ENCODE peak calls at places on chromosomes 2 and 18, in seven cellular contexts. T, Y, J, M, U, R and L are unnamed samples.

GRCh38 chr2:19355931-19356544 is 2.4 kb downstream of the OSR1 start:
- DNase-seq in T (peak; percentile 29), R (no peak), Y (no peak), M (no peak), J (peak; percentile 22), U (no peak), L (no peak)

GRCh38 chr2:30366199-30366691 is 80.8 kb upstream of the LCLAT1 start:
- DNase-seq in J (no peak), R (no peak), Y (no peak), M (no peak), T (peak; percentile 68), U (no peak), L (no peak)

GRCh38 chr2:62576276-62576939 is 70.4 kb upstream of the TMEM17 start:
- DNase-seq in M (no peak), Y (no peak), J (no peak), R (no peak), T (no peak), U (no peak), L (no peak)

GRCh38 chr2:127362971-127363370 is 24.8 kb downstream of the MAP3K2 start:
- DNase-seq in Y (no peak), R (no peak), J (no peak), M (no peak), T (peak; percentile 62), U (no peak), L (no peak)

GRCh38 chr2:48496867-48497266 is 33.1 kb upstream of the STON1 start:
- DNase-seq in M (no peak), R (no peak), J (no peak), Y (no peak), T (peak; percentile 82), U (no peak), L (no peak)

GRCh38 chr18:7000484-7001096 is 117.0 kb downstream of the LAMA1 start:
- DNase-seq in U (no peak), M (peak; percentile 21), T (peak; percentile 19), R (no peak), J (no peak), Y (no peak), L (no peak)

GRCh38 chr2:236988690-236989639 is 96.7 kb upstream of the COPS8 start:
- DNase-seq in M (peak; percentile 29), R (no peak), T (no peak), Y (no peak), J (no peak), U (no peak), L (no peak)

GRCh38 chr18:9426753-9427152 is 48.6 kb upstream of the RALBP1 start:
- DNase-seq in T (no peak), U (no peak), R (no peak), J (no peak), M (no peak), Y (no peak), L (no peak)

GRCh38 chr2:70523996-70524965 is 29.3 kb downstream of the TGFA start:
- DNase-seq in T (peak; percentile 34), J (no peak), Y (peak; percentile 76), M (peak; percentile 40), R (peak; percentile 86), U (peak; percentile 21), L (no peak)

GRCh38 chr2:26907416-26907815 is 59.5 kb downstream of the DPYSL5 start:
- DNase-seq in T (no peak), Y (no peak), M (no peak), J (no peak), U (no peak), R (no peak), L (no peak)

GRCh38 chr2:8456149-8457091 is 225.4 kb upstream of the ID2 start:
- DNase-seq in T (no peak), J (no peak), Y (no peak), M (no peak), R (no peak), U (no peak), L (no peak)

GRCh38 chr2:151796774-151797173 is 31.4 kb downstream of the ARL5A start:
- DNase-seq in T (no peak), J (no peak), M (peak; percentile 43), Y (no peak), U (no peak), R (no peak), L (no peak)

GRCh38 chr2:168518555-168519066 is 62.5 kb downstream of the CERS6 start:
- DNase-seq in J (no peak), R (no peak), Y (no peak), T (peak; percentile 34), U (peak; percentile 13), M (no peak), L (no peak)

GRCh38 chr2:36476411-36476810 is 120.8 kb downstream of the CRIM1 start:
- DNase-seq in T (no peak), J (no peak), R (no peak), Y (no peak), U (no peak), M (no peak), L (no peak)

GRCh38 chr2:215338883-215339679 is 27.2 kb downstream of the ATIC start:
- DNase-seq in M (no peak), T (no peak), J (no peak), U (no peak), Y (no peak), R (no peak), L (no peak)

GRCh38 chr18:24567199-24567598 is 106.8 kb downstream of the HRH4 start:
- DNase-seq in R (no peak), M (no peak), U (peak; percentile 19), T (peak; percentile 59), Y (no peak), J (no peak), L (no peak)

DNA sequence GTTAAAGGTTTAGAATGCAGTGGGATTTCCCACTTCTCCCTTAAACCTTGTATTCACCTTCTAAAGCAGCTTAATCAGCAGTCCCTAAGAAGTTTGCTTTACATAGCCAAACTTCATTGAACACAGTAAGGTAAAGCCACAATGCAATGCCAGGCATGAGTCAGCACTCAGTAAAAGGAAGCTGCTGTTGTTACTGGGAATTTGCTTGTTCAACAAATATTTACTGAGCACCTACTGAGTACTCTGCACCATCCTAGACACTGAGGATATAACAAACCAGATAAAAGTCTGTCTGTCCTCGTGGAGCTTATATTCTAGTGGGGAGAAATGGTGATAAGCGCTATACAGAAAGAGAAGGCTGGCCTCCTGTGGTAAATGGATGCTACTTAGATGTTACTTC is 162.7 kb downstream of the PKP4 start:
- DNase-seq in J (no peak), Y (peak; percentile 58), U (no peak), R (no peak), M (peak; percentile 70), T (peak; percentile 57), L (no peak)
- TF ChIP-seq CEBPB in J (no peak), Y (no peak), U (no peak), R (no peak), M (no peak), T (no peak), L (no peak)

GRCh38 chr2:147843864-147844690 is 752 bp upstream of the ACVR2A start:
- DNase-seq in T (peak; percentile 85), U (peak; percentile 46), M (peak; percentile 82), J (peak; percentile 88), Y (peak; percentile 87), R (peak; percentile 54), L (no peak)

GRCh38 chr2:147843421-147843863 is 1.4 kb upstream of the ACVR2A start:
- DNase-seq in M (no peak), U (no peak), Y (no peak), R (no peak), J (no peak), T (no peak), L (no peak)

GRCh38 chr2:147845608-147846002 is 776 bp downstream of the ACVR2A start:
- DNase-seq in M (peak; percentile 13), R (no peak), J (no peak), Y (no peak), T (peak; percentile 12), U (no peak), L (no peak)

GRCh38 chr2:147846382-147847081 is 1.7 kb downstream of the ACVR2A start:
- DNase-seq in U (no peak), M (peak; percentile 25), J (no peak), R (no peak), Y (no peak), T (no peak), L (no peak)

DNA sequence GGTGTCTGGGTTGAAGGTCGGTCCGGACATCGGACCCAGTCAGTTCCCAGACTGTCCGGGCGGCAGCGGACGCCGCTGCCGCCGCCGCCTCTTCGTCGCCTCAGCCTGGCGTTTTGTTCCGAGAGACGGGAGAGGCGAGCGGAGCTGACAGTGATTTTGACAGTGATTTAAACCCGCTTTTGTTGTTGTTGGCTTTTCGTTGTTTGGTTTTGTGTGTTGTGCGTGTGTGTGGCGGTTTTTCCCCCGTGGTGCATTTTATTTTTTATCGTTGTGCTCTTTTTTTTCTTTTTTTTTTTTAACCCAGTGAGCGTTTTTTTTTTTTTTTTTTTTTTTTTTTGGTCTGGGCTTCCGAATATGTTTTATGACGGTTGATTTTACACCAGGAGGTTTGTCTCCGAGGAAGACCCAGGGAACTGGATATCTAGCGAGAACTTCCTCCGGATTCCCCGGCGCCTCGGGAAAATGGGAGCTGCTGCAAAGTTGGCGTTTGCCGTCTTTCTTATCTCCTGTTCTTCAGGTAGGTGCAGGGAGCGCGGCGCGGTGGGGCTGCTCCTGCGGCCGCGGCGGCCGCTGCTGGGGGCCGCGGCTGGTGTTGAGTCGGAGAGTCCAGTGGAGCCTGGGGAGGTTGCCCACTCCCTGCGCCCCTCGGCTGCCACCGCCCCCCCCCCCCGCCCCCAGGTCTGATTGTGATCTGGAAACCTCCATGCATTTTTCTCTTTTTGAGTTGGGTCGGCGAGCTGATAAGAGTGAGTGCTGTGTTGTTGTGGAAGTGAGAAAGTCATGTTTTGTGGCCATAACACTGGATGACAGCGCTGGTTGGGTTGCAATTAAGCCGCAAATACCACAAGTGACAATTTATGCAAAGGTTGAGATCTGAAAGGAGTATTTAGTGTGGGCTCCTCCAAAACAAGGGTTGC is at the start of gene ACVR2A:
- DNase-seq in R (no peak), U (no peak), Y (peak; percentile 18), J (peak; percentile 19), M (peak; percentile 31), T (peak; percentile 28), L (peak; percentile 57)
- TF ChIP-seq CEBPB in R (no peak), U (no peak), Y (no peak), J (no peak), M (no peak), T (no peak), L (no peak)

DNA sequence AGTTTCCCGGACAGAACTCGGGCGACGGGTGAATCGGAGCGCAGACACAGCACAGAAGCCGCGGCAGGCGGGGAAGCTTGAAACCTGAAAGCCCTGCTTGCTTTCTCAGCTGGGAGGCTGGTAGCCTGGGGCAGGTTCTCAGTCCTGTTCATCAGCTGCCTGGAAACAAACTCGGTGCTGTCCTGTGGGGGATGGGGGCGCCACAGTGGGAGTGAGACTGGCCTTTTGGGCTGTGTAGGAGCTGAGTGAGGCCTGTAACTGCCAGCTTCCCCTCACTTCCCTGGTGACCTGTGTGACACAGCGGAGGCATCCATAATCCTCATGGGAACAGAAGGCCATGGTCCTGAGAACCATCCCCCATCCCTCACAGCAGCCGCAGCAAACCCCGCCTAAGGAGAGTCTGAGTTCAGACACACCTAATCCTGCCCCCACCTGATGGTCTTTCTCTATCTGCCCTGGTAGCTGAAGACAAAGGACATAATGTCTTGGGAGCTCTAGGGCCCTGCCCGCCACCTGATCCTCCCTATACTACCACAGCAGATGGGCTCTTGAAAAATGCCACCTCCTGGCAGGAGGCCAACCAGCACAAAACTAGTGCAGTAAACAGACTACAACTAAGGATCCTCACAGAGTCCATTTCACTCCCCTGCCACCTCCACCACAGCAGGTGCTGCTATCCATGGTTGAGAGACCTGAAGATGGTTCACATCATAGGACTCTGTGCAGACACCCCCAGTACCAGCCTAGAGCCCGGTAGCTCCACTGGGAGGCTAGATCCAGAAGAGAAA is 52.7 kb upstream of the LDLRAD4 start:
- DNase-seq in R (no peak), M (no peak), J (no peak), U (no peak), T (no peak), Y (no peak), L (no peak)
- TF ChIP-seq CEBPB in R (no peak), M (no peak), J (no peak), U (no peak), T (no peak), Y (no peak), L (no peak)

GRCh38 chr2:130727286-130727924 is 1.5 kb upstream of the GPR148 start:
- DNase-seq in Y (peak; percentile 88), M (no peak), J (peak; percentile 94), T (peak; percentile 46), U (peak; percentile 83), R (peak; percentile 52), L (peak; percentile 48)
- TF ChIP-seq CEBPB in Y (no peak), M (no peak), J (no peak), T (no peak), U (no peak), R (no peak), L (no peak)